ENCODE peak calls at places on chromosomes 2 and 18, in six cellular contexts. K is K562, W is HepG2, D is SK-N-SH, X is H1, M is GM12878. N is an unnamed sample.

GRCh38 chr2:42089340-42089925 is 41.6 kb downstream of the PKDCC start:
- DNase-seq in X (peak), M (no peak), K (peak), D (peak), W (peak), N (no peak)

GRCh38 chr2:85935170-85935745 is 46.5 kb upstream of the ST3GAL5 start:
- DNase-seq in D (no peak), W (no peak), X (no peak), M (no peak), K (no peak), N (no peak)

GRCh38 chr18:1914489-1914888 is 656.8 kb downstream of the METTL4 start:
- DNase-seq in D (no peak), X (no peak), M (no peak), K (no peak), W (peak), N (peak)

GRCh38 chr2:101736233-101736632 is 38.7 kb downstream of the MAP4K4 start:
- DNase-seq in X (no peak), M (no peak), D (no peak), K (no peak), W (no peak), N (no peak)

GRCh38 chr2:6855860-6856547 is 9.7 kb downstream of the CMPK2 start:
- DNase-seq in X (no peak), W (peak), D (no peak), K (no peak), M (no peak), N (no peak)

GRCh38 chr2:234518986-234519642 is 22.2 kb upstream of the ARL4C start:
- DNase-seq in K (no peak), W (no peak), M (no peak), X (no peak), D (no peak), N (no peak)

GRCh38 chr2:188439986-188440385 is 148.3 kb downstream of the GULP1 start:
- DNase-seq in W (no peak), X (no peak), K (no peak), M (no peak), D (peak), N (no peak)

GRCh38 chr2:114534051-114534727 is 91.7 kb downstream of the DPP10 start:
- DNase-seq in K (no peak), X (no peak), W (no peak), M (no peak), D (no peak), N (no peak)

GRCh38 chr2:241511091-241511741 is 2.8 kb upstream of the STK25 start:
- DNase-seq in W (no peak), K (no peak), D (no peak), X (no peak), M (no peak), N (no peak)

GRCh38 chr18:39939209-39939608 is 2015.8 kb upstream of the PIK3C3 start:
- DNase-seq in K (no peak), M (no peak), W (no peak), X (no peak), D (no peak), N (no peak)

GRCh38 chr2:240986787-240987411 is 11.5 kb upstream of the SNED1 start:
- DNase-seq in M (no peak), X (no peak), K (no peak), D (peak), W (no peak), N (no peak)

GRCh38 chr18:12838178-12838634 is 45.8 kb downstream of the PTPN2 start:
- DNase-seq in W (peak), K (no peak), M (peak), D (peak), X (no peak), N (peak)

GRCh38 chr18:63924551-63924950 is 16.8 kb downstream of the SERPINB10 start:
- DNase-seq in M (no peak), D (no peak), X (no peak), W (no peak), K (no peak), N (no peak)

GRCh38 chr18:40867452-40867851 is 1087.6 kb upstream of the PIK3C3 start:
- DNase-seq in D (no peak), X (no peak), W (no peak), K (no peak), M (no peak), N (no peak)

GRCh38 chr18:9081940-9082339 is 20.6 kb upstream of the NDUFV2 start:
- DNase-seq in X (no peak), D (no peak), K (no peak), W (no peak), M (no peak), N (peak)

GRCh38 chr2:85924522-85924921 is 35.7 kb upstream of the ST3GAL5 start:
- DNase-seq in K (no peak), W (no peak), X (no peak), M (no peak), D (no peak), N (no peak)

GRCh38 chr2:181104512-181105121 is 124.2 kb downstream of the UBE2E3 start:
- DNase-seq in M (no peak), D (peak), X (no peak), W (peak), K (no peak), N (no peak)

GRCh38 chr2:67579791-67580190 is 182.7 kb downstream of the ETAA1 start:
- DNase-seq in X (no peak), K (no peak), W (no peak), M (no peak), D (no peak), N (no peak)

GRCh38 chr2:41033127-41033526 is 581.2 kb upstream of the SLC8A1 start:
- DNase-seq in K (no peak), X (peak), D (no peak), M (no peak), W (no peak), N (no peak)

GRCh38 chr18:50797147-50797546 is 22.7 kb downstream of the MRO start:
- DNase-seq in D (no peak), M (no peak), X (no peak), W (no peak), K (no peak), N (no peak)

GRCh38 chr18:80210312-80211083 is 36.8 kb downstream of the PARD6G start:
- DNase-seq in M (no peak), W (peak), X (no peak), D (no peak), K (no peak), N (no peak)

GRCh38 chr18:55102508-55102907 is 143.2 kb upstream of the CCDC68 start:
- DNase-seq in D (no peak), M (no peak), X (no peak), W (no peak), K (no peak), N (no peak)

GRCh38 chr2:148615446-148615845 is 29.1 kb upstream of the EPC2 start:
- DNase-seq in W (no peak), D (peak), X (no peak), K (no peak), M (no peak), N (no peak)
- H3K27ac ChIP-seq in W (no peak), D (no peak), X (no peak), K (no peak), M (no peak), N (no peak)

DNA sequence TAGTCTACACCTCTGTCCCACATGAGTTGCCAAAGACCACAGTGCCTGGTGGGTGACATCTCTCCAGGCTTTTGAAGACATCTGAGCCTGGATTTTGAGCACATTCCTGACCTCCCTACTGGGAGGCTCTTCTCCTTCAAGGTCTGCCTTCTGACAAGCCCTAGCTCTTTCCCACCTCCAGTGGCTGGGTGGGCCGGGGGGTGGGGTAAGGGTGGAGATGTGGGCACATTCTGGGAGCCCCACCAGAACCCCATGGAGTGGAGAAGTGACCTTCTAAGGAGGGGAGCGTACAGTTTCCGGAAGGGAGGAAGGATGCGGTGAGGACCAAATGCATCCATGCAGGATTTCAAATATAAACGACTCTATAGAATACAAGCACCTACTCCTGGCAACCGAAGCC is 27.9 kb upstream of the ANXA4 start:
- DNase-seq in K (no peak), M (no peak), X (no peak), W (no peak), D (no peak), N (no peak)
- TF ChIP-seq GABPA in K (no peak), M (no peak), X (no peak), W (no peak), D (no peak), N (no peak)

GRCh38 chr18:22340340-22340739 is 77.4 kb downstream of the CTAGE1 start:
- DNase-seq in W (no peak), X (no peak), D (no peak), K (no peak), M (no peak), N (no peak)

GRCh38 chr18:22343613-22344012 is 74.1 kb downstream of the CTAGE1 start:
- DNase-seq in D (no peak), M (no peak), K (no peak), X (no peak), W (no peak), N (no peak)

GRCh38 chr18:22344908-22345670 is 72.6 kb downstream of the CTAGE1 start:
- DNase-seq in K (no peak), W (no peak), D (no peak), X (no peak), M (no peak), N (no peak)

GRCh38 chr18:22339913-22340312 is 77.8 kb downstream of the CTAGE1 start:
- DNase-seq in M (no peak), D (no peak), K (no peak), X (no peak), W (no peak), N (no peak)

GRCh38 chr18:22342625-22343024 is 75.1 kb downstream of the CTAGE1 start:
- DNase-seq in M (no peak), X (no peak), K (peak), W (no peak), D (peak), N (no peak)
- H3K27ac ChIP-seq in M (no peak), X (no peak), K (no peak), W (no peak), D (no peak), N (no peak)

GRCh38 chr2:71455011-71455740 is 1.8 kb downstream of the DYSF start:
- DNase-seq in K (no peak), W (no peak), X (no peak), M (no peak), D (no peak), N (peak)

GRCh38 chr2:71452565-71452964 is 796 bp upstream of the DYSF start:
- DNase-seq in K (peak), X (no peak), W (no peak), M (no peak), D (no peak), N (peak)

GRCh38 chr2:71454221-71455010 is 1.1 kb downstream of the DYSF start:
- DNase-seq in W (no peak), X (no peak), K (peak), M (no peak), D (no peak), N (no peak)

GRCh38 chr2:71451695-71452094 is 1.7 kb upstream of the DYSF start:
- DNase-seq in X (no peak), W (no peak), M (no peak), K (no peak), D (no peak), N (no peak)

GRCh38 chr2:71453404-71454220 is at the start of gene DYSF:
- DNase-seq in X (peak), M (no peak), D (peak), K (peak), W (no peak), N (no peak)
- TF ChIP-seq GABPA in X (no peak), M (no peak), D (no peak), K (no peak), W (no peak), N (no peak)